ENCODE peak calls at places on chromosomes 5 and 9, in eight cellular contexts. One of them, this sample, is unnamed.

GRCh38 chr9:126705767-126706697 is 92.3 kb downstream of the LMX1B start:
- DNase-seq in NB4: peak
- DNase-seq in ovary: no peak
- DNase-seq in A549: peak
- DNase-seq in H54: peak
- DNase-seq in esophagus squamous epithelium: no peak
- DNase-seq in gastrocnemius medialis: peak
- DNase-seq in K562: peak
- DNase-seq in this sample: peak

GRCh38 chr5:179119415-179120170 is 59.4 kb downstream of the ZNF354C start:
- DNase-seq in NB4: no peak
- DNase-seq in ovary: no peak
- DNase-seq in A549: no peak
- DNase-seq in H54: no peak
- DNase-seq in esophagus squamous epithelium: no peak
- DNase-seq in gastrocnemius medialis: no peak
- DNase-seq in K562: no peak
- DNase-seq in this sample: no peak

GRCh38 chr5:15634771-15635347 is 134.9 kb downstream of the FBXL7 start:
- DNase-seq in NB4: no peak
- DNase-seq in ovary: no peak
- DNase-seq in A549: no peak
- DNase-seq in H54: no peak
- DNase-seq in esophagus squamous epithelium: no peak
- DNase-seq in gastrocnemius medialis: no peak
- DNase-seq in K562: no peak
- DNase-seq in this sample: no peak

GRCh38 chr5:75465480-75465879 is 45.9 kb downstream of the CERT1 start:
- DNase-seq in NB4: peak
- DNase-seq in ovary: no peak
- DNase-seq in A549: no peak
- DNase-seq in H54: no peak
- DNase-seq in esophagus squamous epithelium: no peak
- DNase-seq in gastrocnemius medialis: no peak
- DNase-seq in K562: no peak
- DNase-seq in this sample: no peak

GRCh38 chr9:107685901-107686300 is 196.3 kb upstream of the KLF4 start:
- DNase-seq in NB4: no peak
- DNase-seq in ovary: no peak
- DNase-seq in A549: no peak
- DNase-seq in H54: no peak
- DNase-seq in esophagus squamous epithelium: no peak
- DNase-seq in gastrocnemius medialis: peak
- DNase-seq in K562: no peak
- DNase-seq in this sample: no peak

GRCh38 chr5:66708368-66708767 is 112.2 kb downstream of the MAST4 start:
- DNase-seq in NB4: no peak
- DNase-seq in ovary: no peak
- DNase-seq in A549: no peak
- DNase-seq in H54: no peak
- DNase-seq in esophagus squamous epithelium: no peak
- DNase-seq in gastrocnemius medialis: no peak
- DNase-seq in K562: no peak
- DNase-seq in this sample: no peak

GRCh38 chr5:177600458-177601018 is 606 bp downstream of the B4GALT7 start:
- DNase-seq in NB4: no peak
- DNase-seq in ovary: no peak
- DNase-seq in A549: no peak
- DNase-seq in H54: no peak
- DNase-seq in esophagus squamous epithelium: no peak
- DNase-seq in gastrocnemius medialis: no peak
- DNase-seq in K562: no peak
- DNase-seq in this sample: no peak

GRCh38 chr9:106958955-106959657 is 96.1 kb downstream of the ZNF462 start:
- DNase-seq in NB4: no peak
- DNase-seq in ovary: no peak
- DNase-seq in A549: no peak
- DNase-seq in H54: no peak
- DNase-seq in esophagus squamous epithelium: no peak
- DNase-seq in gastrocnemius medialis: no peak
- DNase-seq in K562: no peak
- DNase-seq in this sample: no peak

GRCh38 chr5:140013536-140013935 is 29.6 kb downstream of the NRG2 start:
- DNase-seq in NB4: no peak
- DNase-seq in ovary: no peak
- DNase-seq in A549: no peak
- DNase-seq in H54: no peak
- DNase-seq in esophagus squamous epithelium: no peak
- DNase-seq in gastrocnemius medialis: no peak
- DNase-seq in K562: no peak
- DNase-seq in this sample: no peak

GRCh38 chr9:115099891-115100290 is 18.1 kb downstream of the TNC start:
- DNase-seq in NB4: no peak
- DNase-seq in ovary: no peak
- DNase-seq in A549: no peak
- DNase-seq in H54: no peak
- DNase-seq in esophagus squamous epithelium: no peak
- DNase-seq in gastrocnemius medialis: no peak
- DNase-seq in K562: no peak
- DNase-seq in this sample: no peak

GRCh38 chr5:775960-776861 is 8.3 kb downstream of the ZDHHC11B start:
- DNase-seq in NB4: no peak
- DNase-seq in ovary: no peak
- DNase-seq in A549: no peak
- DNase-seq in H54: peak
- DNase-seq in esophagus squamous epithelium: no peak
- DNase-seq in gastrocnemius medialis: no peak
- DNase-seq in K562: no peak
- DNase-seq in this sample: no peak

GRCh38 chr5:148085934-148086333 is 22.2 kb downstream of the SPINK5 start:
- DNase-seq in NB4: no peak
- DNase-seq in ovary: no peak
- DNase-seq in A549: no peak
- DNase-seq in H54: no peak
- DNase-seq in esophagus squamous epithelium: no peak
- DNase-seq in gastrocnemius medialis: no peak
- DNase-seq in K562: no peak
- DNase-seq in this sample: no peak

GRCh38 chr5:157449011-157449723 is 10.8 kb upstream of the NIPAL4 start:
- DNase-seq in NB4: no peak
- DNase-seq in ovary: peak
- DNase-seq in A549: no peak
- DNase-seq in H54: no peak
- DNase-seq in esophagus squamous epithelium: no peak
- DNase-seq in gastrocnemius medialis: peak
- DNase-seq in K562: no peak
- DNase-seq in this sample: peak

GRCh38 chr5:146724975-146725374 is 153.6 kb downstream of the PPP2R2B start:
- DNase-seq in NB4: no peak
- DNase-seq in ovary: no peak
- DNase-seq in A549: no peak
- DNase-seq in H54: no peak
- DNase-seq in esophagus squamous epithelium: no peak
- DNase-seq in gastrocnemius medialis: no peak
- DNase-seq in K562: no peak
- DNase-seq in this sample: no peak

GRCh38 chr9:70406446-70406862 is 8.0 kb downstream of the KLF9 start:
- DNase-seq in NB4: peak
- DNase-seq in ovary: no peak
- DNase-seq in A549: no peak
- DNase-seq in H54: no peak
- DNase-seq in esophagus squamous epithelium: no peak
- DNase-seq in gastrocnemius medialis: no peak
- DNase-seq in K562: peak
- DNase-seq in this sample: no peak

GRCh38 chr5:122844916-122845252 is 529 bp upstream of the SNX24 start:
- DNase-seq in NB4: no peak
- DNase-seq in ovary: no peak
- DNase-seq in A549: peak
- DNase-seq in H54: no peak
- DNase-seq in esophagus squamous epithelium: no peak
- DNase-seq in gastrocnemius medialis: no peak
- DNase-seq in K562: no peak
- DNase-seq in this sample: no peak

GRCh38 chr9:78505546-78505945 is 208.6 kb downstream of the PSAT1 start:
- DNase-seq in NB4: no peak
- DNase-seq in ovary: no peak
- DNase-seq in A549: no peak
- DNase-seq in H54: no peak
- DNase-seq in esophagus squamous epithelium: no peak
- DNase-seq in gastrocnemius medialis: no peak
- DNase-seq in K562: no peak
- DNase-seq in this sample: no peak
- TF ChIP-seq POLR2A in NB4: no peak
- TF ChIP-seq POLR2A in ovary: no peak
- TF ChIP-seq POLR2A in A549: no peak
- TF ChIP-seq POLR2A in H54: no peak
- TF ChIP-seq POLR2A in esophagus squamous epithelium: no peak
- TF ChIP-seq POLR2A in gastrocnemius medialis: no peak
- TF ChIP-seq POLR2A in K562: no peak
- TF ChIP-seq POLR2A in this sample: no peak

GRCh38 chr5:137737349-137738256 is 1.7 kb upstream of the KLHL3 start:
- DNase-seq in NB4: no peak
- DNase-seq in ovary: no peak
- DNase-seq in A549: no peak
- DNase-seq in H54: no peak
- DNase-seq in esophagus squamous epithelium: no peak
- DNase-seq in gastrocnemius medialis: no peak
- DNase-seq in K562: no peak
- DNase-seq in this sample: no peak

GRCh38 chr5:137733922-137734695 is 1.8 kb downstream of the KLHL3 start:
- DNase-seq in NB4: no peak
- DNase-seq in ovary: no peak
- DNase-seq in A549: no peak
- DNase-seq in H54: no peak
- DNase-seq in esophagus squamous epithelium: no peak
- DNase-seq in gastrocnemius medialis: no peak
- DNase-seq in K562: no peak
- DNase-seq in this sample: no peak

GRCh38 chr5:137734962-137735530 is 843 bp downstream of the KLHL3 start:
- DNase-seq in NB4: no peak
- DNase-seq in ovary: peak
- DNase-seq in A549: no peak
- DNase-seq in H54: no peak
- DNase-seq in esophagus squamous epithelium: no peak
- DNase-seq in gastrocnemius medialis: no peak
- DNase-seq in K562: no peak
- DNase-seq in this sample: peak

GRCh38 chr5:137733011-137733410 is 2.9 kb downstream of the KLHL3 start:
- DNase-seq in NB4: no peak
- DNase-seq in ovary: no peak
- DNase-seq in A549: no peak
- DNase-seq in H54: no peak
- DNase-seq in esophagus squamous epithelium: no peak
- DNase-seq in gastrocnemius medialis: no peak
- DNase-seq in K562: no peak
- DNase-seq in this sample: no peak

DNA sequence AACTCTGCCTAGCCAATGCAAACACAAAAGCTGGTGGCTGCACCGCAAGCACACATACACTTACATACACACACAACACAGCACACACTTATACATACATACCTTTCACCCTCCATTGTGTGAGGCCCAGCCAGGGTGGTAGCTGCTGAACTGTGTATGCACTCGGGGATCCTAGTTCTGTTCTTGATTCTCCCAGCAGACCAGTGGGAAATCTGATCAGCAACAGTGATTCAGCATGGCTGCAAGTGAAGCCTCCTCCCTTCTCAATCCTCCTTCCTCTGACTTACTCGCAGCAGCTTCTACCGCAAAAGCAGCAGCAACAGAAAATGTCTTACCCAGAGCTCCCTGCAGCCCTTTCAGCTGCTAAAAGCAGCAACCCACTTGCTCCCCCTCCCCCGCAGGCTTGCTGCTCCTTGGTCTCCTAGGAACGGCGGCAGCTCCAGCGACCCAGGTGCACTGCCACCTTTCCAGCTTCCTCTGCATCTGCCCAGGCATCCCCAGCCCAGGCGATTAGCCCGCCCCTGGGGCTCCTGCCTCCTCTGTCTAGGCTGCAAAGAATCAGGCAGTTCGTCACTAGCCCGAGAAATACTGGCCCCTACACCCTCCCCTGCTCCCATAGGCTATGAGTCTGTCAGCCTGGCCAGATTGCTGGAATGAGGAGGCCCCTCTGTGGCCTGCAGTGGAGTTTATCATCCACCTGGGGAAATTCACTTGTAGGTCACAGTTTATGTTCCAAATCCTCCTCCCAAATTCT is at the start of gene KLHL3:
- DNase-seq in NB4: no peak
- DNase-seq in ovary: peak
- DNase-seq in A549: no peak
- DNase-seq in H54: peak
- DNase-seq in esophagus squamous epithelium: no peak
- DNase-seq in gastrocnemius medialis: no peak
- DNase-seq in K562: no peak
- DNase-seq in this sample: no peak
- TF ChIP-seq POLR2A in NB4: no peak
- TF ChIP-seq POLR2A in ovary: no peak
- TF ChIP-seq POLR2A in A549: no peak
- TF ChIP-seq POLR2A in H54: no peak
- TF ChIP-seq POLR2A in esophagus squamous epithelium: no peak
- TF ChIP-seq POLR2A in gastrocnemius medialis: no peak
- TF ChIP-seq POLR2A in K562: no peak
- TF ChIP-seq POLR2A in this sample: no peak

GRCh38 chr9:15150939-15151338 is 156.1 kb downstream of the TTC39B start:
- DNase-seq in NB4: no peak
- DNase-seq in ovary: no peak
- DNase-seq in A549: no peak
- DNase-seq in H54: no peak
- DNase-seq in esophagus squamous epithelium: no peak
- DNase-seq in gastrocnemius medialis: no peak
- DNase-seq in K562: no peak
- DNase-seq in this sample: no peak
- TF ChIP-seq POLR2A in NB4: no peak
- TF ChIP-seq POLR2A in ovary: no peak
- TF ChIP-seq POLR2A in A549: no peak
- TF ChIP-seq POLR2A in H54: no peak
- TF ChIP-seq POLR2A in esophagus squamous epithelium: no peak
- TF ChIP-seq POLR2A in gastrocnemius medialis: no peak
- TF ChIP-seq POLR2A in K562: no peak
- TF ChIP-seq POLR2A in this sample: no peak

DNA sequence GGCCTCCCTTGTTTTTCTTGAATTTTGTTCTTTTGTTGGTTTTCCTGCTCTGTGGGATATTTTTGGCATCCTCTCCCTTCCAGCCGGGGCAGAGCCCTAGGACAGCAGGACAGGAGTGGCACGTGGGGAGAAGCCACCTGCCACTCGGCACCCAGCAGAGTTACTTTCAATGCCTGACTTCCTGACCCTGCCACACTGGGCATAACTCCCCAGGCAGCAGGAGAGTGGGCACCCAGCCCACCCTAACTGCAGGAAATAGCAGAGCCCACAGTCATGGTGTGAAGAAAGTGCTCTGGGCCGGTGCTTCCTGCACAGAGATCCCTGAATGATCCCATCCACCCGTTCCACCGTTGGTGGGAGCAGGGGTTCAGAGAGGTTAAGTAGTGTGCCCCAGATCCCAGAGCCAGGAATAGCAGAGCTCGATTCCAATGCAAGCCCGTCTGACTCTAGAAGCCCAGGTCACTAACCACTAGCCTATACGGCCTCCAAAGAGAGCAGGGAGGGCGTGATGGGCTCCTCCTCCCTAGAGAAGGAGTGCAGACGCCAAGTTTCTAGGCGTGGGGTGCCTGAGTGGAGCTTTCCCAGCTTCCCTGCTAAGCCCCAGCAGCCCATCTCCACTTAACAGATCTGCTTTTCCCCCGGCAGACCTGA is 8.2 kb upstream of the NUP214 start:
- DNase-seq in NB4: no peak
- DNase-seq in ovary: no peak
- DNase-seq in A549: no peak
- DNase-seq in H54: no peak
- DNase-seq in esophagus squamous epithelium: no peak
- DNase-seq in gastrocnemius medialis: no peak
- DNase-seq in K562: no peak
- DNase-seq in this sample: no peak
- TF ChIP-seq POLR2A in NB4: no peak
- TF ChIP-seq POLR2A in ovary: no peak
- TF ChIP-seq POLR2A in A549: no peak
- TF ChIP-seq POLR2A in H54: no peak
- TF ChIP-seq POLR2A in esophagus squamous epithelium: no peak
- TF ChIP-seq POLR2A in gastrocnemius medialis: no peak
- TF ChIP-seq POLR2A in K562: no peak
- TF ChIP-seq POLR2A in this sample: no peak